ENCODE peak calls at places on chromosomes 16 and 17, in ten cellular contexts. N, S, U, Y, L, P, D, C, V and A are unnamed samples.

GRCh38 chr16:48117217-48118105 is 38.3 kb downstream of the ABCC12 start:
- DNase-seq in P (peak; percentile 89), V (peak; percentile 75), C (peak; percentile 73), N (no peak), S (no peak), L (peak; percentile 73), D (peak; percentile 55), U (peak; percentile 5), Y (peak; percentile 59), A (peak; percentile 83)

GRCh38 chr16:14186007-14186953 is 115.2 kb downstream of the MRTFB start:
- DNase-seq in N (no peak), C (no peak), V (no peak), P (peak; percentile 45), Y (peak; percentile 58), S (no peak), L (peak; percentile 20), U (no peak), D (no peak), A (no peak)

GRCh38 chr16:80827007-80827406 is 22.6 kb upstream of the CDYL2 start:
- DNase-seq in N (no peak), P (no peak), L (no peak), S (no peak), U (no peak), C (no peak), Y (no peak), D (no peak), V (no peak), A (no peak)

GRCh38 chr17:7323731-7324437 is 5.3 kb downstream of the NEURL4 start:
- DNase-seq in N (no peak), V (peak; percentile 83), D (peak; percentile 63), U (peak; percentile 52), P (peak; percentile 90), L (peak; percentile 78), S (peak; percentile 72), C (peak; percentile 76), Y (peak; percentile 78), A (peak; percentile 84)

GRCh38 chr17:42676424-42677011 is at the start of gene PLEKHH3:
- DNase-seq in S (no peak), P (no peak), V (no peak), L (no peak), D (no peak), U (no peak), C (peak; percentile 47), N (no peak), Y (no peak), A (no peak)

GRCh38 chr16:30901201-30902069 is 5.0 kb downstream of the CTF1 start:
- DNase-seq in L (peak; percentile 27), V (no peak), P (no peak), N (no peak), D (no peak), Y (no peak), S (no peak), C (peak; percentile 28), U (no peak), A (no peak)

GRCh38 chr17:59534583-59534982 is 30.8 kb upstream of the DHX40 start:
- DNase-seq in L (no peak), S (no peak), U (no peak), Y (peak; percentile 21), P (no peak), D (no peak), C (no peak), N (no peak), V (peak; percentile 56), A (no peak)

GRCh38 chr17:68462381-68463210 is 5.3 kb upstream of the WIPI1 start:
- DNase-seq in Y (peak; percentile 69), L (peak; percentile 84), N (peak; percentile 82), C (peak; percentile 79), U (peak; percentile 47), P (peak; percentile 84), S (peak; percentile 77), V (peak; percentile 84), D (peak; percentile 38), A (no peak)

GRCh38 chr17:42315402-42316156 is 27.3 kb downstream of the STAT5A start:
- DNase-seq in N (peak; percentile 57), C (peak; percentile 58), D (no peak), V (no peak), P (no peak), L (peak; percentile 55), Y (no peak), S (no peak), U (no peak), A (no peak)

GRCh38 chr17:40209404-40210093 is 9.6 kb upstream of the WIPF2 start:
- DNase-seq in Y (peak; percentile 73), V (no peak), C (no peak), S (no peak), U (no peak), L (no peak), D (no peak), N (no peak), P (no peak), A (no peak)

GRCh38 chr16:10213748-10214147 is 31.5 kb upstream of the GRIN2A start:
- DNase-seq in C (no peak), V (no peak), Y (no peak), U (no peak), P (no peak), S (no peak), L (no peak), N (no peak), D (no peak), A (no peak)

GRCh38 chr17:28728364-28729200 is at the start of gene NEK8:
- DNase-seq in C (peak; percentile 98), D (peak; percentile 97), P (peak; percentile 94), Y (peak; percentile 96), N (peak; percentile 88), S (peak; percentile 97), V (peak; percentile 96), L (peak; percentile 100), U (peak; percentile 95), A (peak; percentile 80)

GRCh38 chr16:14278749-14279148 is 207.6 kb downstream of the MRTFB start:
- DNase-seq in U (no peak), P (no peak), D (no peak), Y (no peak), C (no peak), N (no peak), L (no peak), S (no peak), V (no peak), A (no peak)

GRCh38 chr16:68367034-68367433 is 56.2 kb downstream of the PRMT7 start:
- DNase-seq in Y (peak; percentile 65), U (no peak), P (peak; percentile 78), S (no peak), L (peak; percentile 80), C (peak; percentile 69), D (peak; percentile 24), N (no peak), V (peak; percentile 58), A (peak; percentile 50)

GRCh38 chr17:3260600-3260999 is 37.6 kb downstream of the OR3A1 start:
- DNase-seq in V (no peak), L (no peak), D (no peak), U (no peak), S (no peak), P (no peak), N (no peak), Y (no peak), C (no peak), A (no peak)

GRCh38 chr17:81295031-81295677 is at the start of gene SLC38A10:
- DNase-seq in C (peak; percentile 96), U (peak; percentile 81), D (peak; percentile 88), S (peak; percentile 96), N (peak; percentile 41), V (peak; percentile 100), L (peak; percentile 94), P (peak; percentile 92), Y (peak; percentile 97), A (peak; percentile 100)

GRCh38 chr16:9378876-9379275 is 287.4 kb downstream of the HAPSTR1 start:
- DNase-seq in Y (no peak), C (no peak), N (no peak), P (no peak), U (no peak), D (no peak), L (no peak), S (no peak), V (no peak), A (no peak)

GRCh38 chr16:86663691-86664517 is 85.6 kb downstream of the FOXL1 start:
- DNase-seq in P (no peak), S (no peak), V (no peak), C (no peak), U (no peak), N (no peak), D (no peak), L (peak; percentile 4), Y (no peak), A (no peak)

GRCh38 chr17:73950515-73950914 is 253.0 kb upstream of the RPL38 start:
- DNase-seq in V (no peak), N (no peak), S (no peak), U (no peak), P (peak; percentile 56), L (no peak), Y (no peak), C (no peak), D (no peak), A (no peak)

GRCh38 chr16:65062736-65063583 is 58.9 kb downstream of the CDH11 start:
- DNase-seq in U (no peak), N (no peak), D (no peak), C (no peak), S (no peak), V (no peak), Y (no peak), P (no peak), L (no peak), A (no peak)

GRCh38 chr16:51095114-51095872 is 55.8 kb downstream of the SALL1 start:
- DNase-seq in S (no peak), Y (no peak), V (no peak), P (no peak), C (no peak), L (no peak), N (no peak), U (no peak), D (no peak), A (no peak)

GRCh38 chr17:7912927-7913524 is 3.1 kb downstream of the RNF227 start:
- DNase-seq in L (peak; percentile 59), N (peak; percentile 43), U (no peak), P (peak; percentile 53), Y (peak; percentile 65), C (peak; percentile 62), D (no peak), V (peak; percentile 79), S (no peak), A (no peak)

GRCh38 chr17:57114085-57114673 is 29.1 kb downstream of the AKAP1 start:
- DNase-seq in L (peak; percentile 76), N (no peak), U (peak; percentile 31), Y (peak; percentile 68), S (peak; percentile 62), D (peak; percentile 63), P (peak; percentile 88), V (peak; percentile 76), C (peak; percentile 73), A (peak; percentile 62)

GRCh38 chr16:52649870-52650269 is 102.9 kb upstream of the TOX3 start:
- DNase-seq in L (no peak), V (no peak), D (no peak), N (no peak), C (no peak), S (no peak), P (no peak), Y (no peak), U (no peak), A (no peak)

GRCh38 chr16:67734731-67735201 is 15.7 kb upstream of the GFOD2 start:
- DNase-seq in D (no peak), N (no peak), P (no peak), S (no peak), Y (no peak), L (no peak), C (no peak), V (no peak), U (no peak), A (no peak)

GRCh38 chr16:68936729-68937631 is 93.6 kb downstream of the TANGO6 start:
- DNase-seq in S (no peak), P (no peak), N (no peak), C (no peak), V (no peak), L (no peak), Y (peak; percentile 40), D (no peak), U (no peak), A (no peak)

GRCh38 chr17:34712481-34713195 is 133.3 kb downstream of the TMEM132E start:
- DNase-seq in S (no peak), D (no peak), Y (no peak), V (no peak), P (peak; percentile 15), C (no peak), N (no peak), L (no peak), U (no peak), A (no peak)

GRCh38 chr17:74445156-74445555 is 13.3 kb downstream of the GPRC5C start:
- DNase-seq in D (no peak), V (no peak), Y (no peak), P (no peak), S (peak; percentile 41), C (no peak), U (no peak), L (no peak), N (no peak), A (no peak)